ENCODE peak calls at places on chromosomes 1 and 21, in six cellular contexts. V is left ventricle myocardium inferior, H is adipocyte, R is ovary, Q is ascending aorta, I is AG04450. A is an unnamed sample. For H3K9me3 and H3K27me3, the result is how much of the 10 kb centered on the place peaks cover.

GRCh38 chr1:23558140-23558871 is 995 bp downstream of the ID3 start:
- DNase-seq in V (peak), H (peak), R (peak), Q (peak), I (no peak), A (peak)

GRCh38 chr1:11395616-11396015 is 83.3 kb upstream of the DISP3 start:
- DNase-seq in V (no peak), H (no peak), R (no peak), Q (no peak), I (no peak), A (no peak)

GRCh38 chr1:41474490-41475271 is 9.8 kb downstream of the EDN2 start:
- DNase-seq in V (no peak), H (peak), R (peak), Q (no peak), I (no peak), A (peak)

GRCh38 chr1:151056149-151056548 is 3.3 kb downstream of the CDC42SE1 start:
- DNase-seq in V (no peak), H (no peak), R (no peak), Q (no peak), I (no peak), A (no peak)

GRCh38 chr1:56572334-56573050 is 6.9 kb downstream of the PLPP3 start:
- DNase-seq in V (no peak), H (no peak), R (no peak), Q (no peak), I (no peak), A (no peak)

GRCh38 chr1:154326546-154327465 is 1.5 kb downstream of the ATP8B2 start:
- DNase-seq in V (peak), H (peak), R (peak), Q (peak), I (no peak), A (peak)

GRCh38 chr21:18244721-18245486 is at the start of gene CHODL:
- DNase-seq in V (peak), H (no peak), R (no peak), Q (no peak), I (no peak), A (peak)

GRCh38 chr1:11648732-11649158 is 5.5 kb downstream of the FBXO2 start:
- DNase-seq in V (no peak), H (peak), R (no peak), Q (no peak), I (no peak), A (no peak)

GRCh38 chr1:23444104-23444533 is 19.6 kb upstream of the TCEA3 start:
- DNase-seq in V (peak), H (peak), R (peak), Q (peak), I (peak), A (no peak)

GRCh38 chr1:85151446-85151845 is 49.4 kb downstream of the SYDE2 start:
- DNase-seq in V (no peak), H (no peak), R (no peak), Q (no peak), I (no peak), A (no peak)

GRCh38 chr1:70264875-70265274 is 43.7 kb downstream of the SRSF11 start:
- DNase-seq in V (no peak), H (no peak), R (no peak), Q (no peak), I (no peak), A (no peak)

GRCh38 chr1:212256404-212256803 is 28.8 kb upstream of the PPP2R5A start:
- DNase-seq in V (no peak), H (no peak), R (no peak), Q (no peak), I (no peak), A (no peak)

GRCh38 chr21:35349378-35350080 is 300.4 kb upstream of the RUNX1 start:
- DNase-seq in V (no peak), H (peak), R (no peak), Q (no peak), I (no peak), A (peak)

GRCh38 chr1:209389258-209389657 is 194.3 kb upstream of the CAMK1G start:
- DNase-seq in V (no peak), H (peak), R (no peak), Q (no peak), I (peak), A (peak)

GRCh38 chr1:185062710-185063370 is 17.5 kb downstream of the RNF2 start:
- DNase-seq in V (no peak), H (no peak), R (no peak), Q (no peak), I (no peak), A (no peak)
- H3K9me3 ChIP-seq in V (under half), H (under half), R (under half), Q (under half), I (under half), A (under half)

GRCh38 chr1:156387899-156388813 is 19.1 kb downstream of the RHBG start:
- DNase-seq in V (no peak), H (peak), R (no peak), Q (no peak), I (no peak), A (no peak)
- H3K27me3 ChIP-seq in V (half or more), H (half or more), R (under half), Q (under half), I (half or more), A (under half)

GRCh38 chr1:100847481-100847880 is 47.2 kb downstream of the EXTL2 start:
- DNase-seq in V (no peak), H (peak), R (no peak), Q (no peak), I (no peak), A (no peak)
- H3K4me3 ChIP-seq in V (peak), H (peak), R (no peak), Q (peak), I (peak), A (no peak)

GRCh38 chr1:45658171-45658570 is 28.2 kb downstream of the GPBP1L1 start:
- DNase-seq in V (no peak), H (no peak), R (no peak), Q (no peak), I (no peak), A (no peak)

GRCh38 chr1:45656573-45657226 is 29.6 kb downstream of the GPBP1L1 start:
- DNase-seq in V (no peak), H (no peak), R (no peak), Q (no peak), I (no peak), A (no peak)

GRCh38 chr1:45654540-45655280 is 30.9 kb upstream of the CCDC17 start:
- DNase-seq in V (no peak), H (peak), R (no peak), Q (no peak), I (no peak), A (no peak)

GRCh38 chr1:45659222-45659621 is 27.1 kb downstream of the GPBP1L1 start:
- DNase-seq in V (no peak), H (no peak), R (no peak), Q (no peak), I (no peak), A (no peak)

GRCh38 chr1:45660336-45660735 is 26.0 kb downstream of the GPBP1L1 start:
- DNase-seq in V (no peak), H (no peak), R (no peak), Q (no peak), I (no peak), A (no peak)
- H3K9me3 ChIP-seq in V (under half), H (under half), R (under half), Q (under half), I (under half), A (under half)

DNA sequence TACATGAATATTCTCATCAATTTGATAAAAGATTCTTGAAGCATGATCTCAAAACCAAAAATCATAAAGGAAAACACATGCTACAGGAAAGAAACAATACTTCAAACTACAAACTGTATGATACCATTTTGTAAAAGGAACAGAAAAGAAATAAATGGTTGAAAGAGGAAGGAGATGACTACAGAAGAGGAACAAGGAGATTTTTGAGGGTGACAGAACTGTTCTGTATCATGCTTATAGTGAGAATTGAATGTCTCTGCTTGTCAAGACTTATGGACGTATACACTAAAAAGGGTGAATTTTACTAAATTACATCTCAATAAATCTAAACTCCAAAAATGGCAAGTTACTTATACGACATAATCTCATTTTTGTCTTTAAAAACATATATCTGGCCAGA is 125.5 kb downstream of the EIF4G3 start:
- DNase-seq in V (no peak), H (no peak), R (no peak), Q (no peak), I (no peak), A (no peak)
- H3K27me3 ChIP-seq in V (under half), H (under half), R (under half), Q (under half), I (under half), A (under half)

GRCh38 chr1:160651428-160652064 is 4.7 kb upstream of the SLAMF1 start:
- DNase-seq in V (no peak), H (no peak), R (no peak), Q (no peak), I (no peak), A (no peak)
- H3K4me3 ChIP-seq in V (no peak), H (no peak), R (no peak), Q (no peak), I (no peak), A (no peak)

GRCh38 chr1:2940178-2940577 is 81.1 kb upstream of the ACTRT2 start:
- DNase-seq in V (no peak), H (no peak), R (no peak), Q (no peak), I (no peak), A (no peak)

GRCh38 chr1:2942410-2942809 is 78.9 kb upstream of the ACTRT2 start:
- DNase-seq in V (no peak), H (no peak), R (no peak), Q (no peak), I (no peak), A (no peak)

GRCh38 chr1:2939041-2939552 is 82.2 kb upstream of the ACTRT2 start:
- DNase-seq in V (no peak), H (no peak), R (peak), Q (no peak), I (no peak), A (no peak)

GRCh38 chr1:2941907-2942306 is 79.4 kb upstream of the ACTRT2 start:
- DNase-seq in V (no peak), H (no peak), R (no peak), Q (no peak), I (no peak), A (no peak)

GRCh38 chr1:2941040-2941439 is 80.2 kb upstream of the ACTRT2 start:
- DNase-seq in V (no peak), H (no peak), R (no peak), Q (no peak), I (no peak), A (no peak)
- H3K9me3 ChIP-seq in V (under half), H (under half), R (under half), Q (under half), I (half or more), A (under half)

A was measured in MG63.